ENCODE peak calls at places on chromosomes 5 and 9, in six cellular contexts. One of them, this sample, is unnamed.

GRCh38 chr9:136599811-136600660 is 54.2 kb upstream of the NOTCH1 start:
- DNase-seq in KBM-7: no peak
- DNase-seq in NCI-H460: no peak
- DNase-seq in cerebellar cortex: no peak
- DNase-seq in naive thymus-derived CD8-positive, alpha-beta T cell: no peak
- DNase-seq in NCI-H524: no peak
- DNase-seq in this sample: no peak

GRCh38 chr9:124599121-124599795 is 92.1 kb upstream of the NR5A1 start:
- DNase-seq in KBM-7: no peak
- DNase-seq in NCI-H460: no peak
- DNase-seq in cerebellar cortex: no peak
- DNase-seq in naive thymus-derived CD8-positive, alpha-beta T cell: no peak
- DNase-seq in NCI-H524: no peak
- DNase-seq in this sample: no peak

GRCh38 chr5:173010021-173010420 is 26.4 kb downstream of the ATP6V0E1 start:
- DNase-seq in KBM-7: no peak
- DNase-seq in NCI-H460: no peak
- DNase-seq in cerebellar cortex: no peak
- DNase-seq in naive thymus-derived CD8-positive, alpha-beta T cell: no peak
- DNase-seq in NCI-H524: no peak
- DNase-seq in this sample: no peak

GRCh38 chr9:106287108-106287631 is 575.8 kb upstream of the ZNF462 start:
- DNase-seq in KBM-7: no peak
- DNase-seq in NCI-H460: no peak
- DNase-seq in cerebellar cortex: no peak
- DNase-seq in naive thymus-derived CD8-positive, alpha-beta T cell: no peak
- DNase-seq in NCI-H524: no peak
- DNase-seq in this sample: no peak

GRCh38 chr5:116231288-116231687 is 146.5 kb downstream of the COMMD10 start:
- DNase-seq in KBM-7: no peak
- DNase-seq in NCI-H460: no peak
- DNase-seq in cerebellar cortex: no peak
- DNase-seq in naive thymus-derived CD8-positive, alpha-beta T cell: no peak
- DNase-seq in NCI-H524: no peak
- DNase-seq in this sample: no peak

GRCh38 chr5:176881021-176881749 is 18.0 kb downstream of the HK3 start:
- DNase-seq in KBM-7: no peak
- DNase-seq in NCI-H460: no peak
- DNase-seq in cerebellar cortex: no peak
- DNase-seq in naive thymus-derived CD8-positive, alpha-beta T cell: no peak
- DNase-seq in NCI-H524: no peak
- DNase-seq in this sample: no peak

GRCh38 chr9:72579190-72579589 is 57.8 kb downstream of the TMC1 start:
- DNase-seq in KBM-7: no peak
- DNase-seq in NCI-H460: peak; percentile 37
- DNase-seq in cerebellar cortex: no peak
- DNase-seq in naive thymus-derived CD8-positive, alpha-beta T cell: no peak
- DNase-seq in NCI-H524: no peak
- DNase-seq in this sample: no peak

GRCh38 chr5:132419517-132420468 is 50.3 kb downstream of the SLC22A5 start:
- DNase-seq in KBM-7: peak; percentile 87
- DNase-seq in NCI-H460: peak; percentile 73
- DNase-seq in cerebellar cortex: peak; percentile 85
- DNase-seq in naive thymus-derived CD8-positive, alpha-beta T cell: peak; percentile 41
- DNase-seq in NCI-H524: peak; percentile 50
- DNase-seq in this sample: peak; percentile 72

GRCh38 chr5:133287500-133287899 is 235.7 kb downstream of the HSPA4 start:
- DNase-seq in KBM-7: peak; percentile 38
- DNase-seq in NCI-H460: peak; percentile 26
- DNase-seq in cerebellar cortex: peak; percentile 33
- DNase-seq in naive thymus-derived CD8-positive, alpha-beta T cell: peak; percentile 38
- DNase-seq in NCI-H524: peak; percentile 19
- DNase-seq in this sample: no peak

GRCh38 chr9:113594484-113595299 is 131.2 kb downstream of the RGS3 start:
- DNase-seq in KBM-7: no peak
- DNase-seq in NCI-H460: no peak
- DNase-seq in cerebellar cortex: no peak
- DNase-seq in naive thymus-derived CD8-positive, alpha-beta T cell: no peak
- DNase-seq in NCI-H524: no peak
- DNase-seq in this sample: no peak

GRCh38 chr9:126488881-126489404 is 124.8 kb upstream of the LMX1B start:
- DNase-seq in KBM-7: no peak
- DNase-seq in NCI-H460: no peak
- DNase-seq in cerebellar cortex: no peak
- DNase-seq in naive thymus-derived CD8-positive, alpha-beta T cell: no peak
- DNase-seq in NCI-H524: no peak
- DNase-seq in this sample: no peak

GRCh38 chr5:36607114-36607561 is 732 bp downstream of the SLC1A3 start:
- DNase-seq in KBM-7: no peak
- DNase-seq in NCI-H460: peak; percentile 30
- DNase-seq in cerebellar cortex: no peak
- DNase-seq in naive thymus-derived CD8-positive, alpha-beta T cell: no peak
- DNase-seq in NCI-H524: peak; percentile 75
- DNase-seq in this sample: no peak

GRCh38 chr5:150517272-150518152 is 9.6 kb downstream of the NDST1 start:
- DNase-seq in KBM-7: no peak
- DNase-seq in NCI-H460: peak; percentile 75
- DNase-seq in cerebellar cortex: no peak
- DNase-seq in naive thymus-derived CD8-positive, alpha-beta T cell: no peak
- DNase-seq in NCI-H524: peak; percentile 21
- DNase-seq in this sample: no peak

This sample was measured in GDM1.